ENCODE peak calls at places on chromosome 6, in seven cellular contexts. G, D, E, M, X, H and P are unnamed samples.

GRCh38 chr6:127481628-127482027 is 22.4 kb upstream of the KIAA0408 start:
- DNase-seq in G (no peak), D (no peak), E (peak; percentile 68), M (no peak), X (no peak), H (no peak), P (no peak)

GRCh38 chr6:75201076-75201475 is 4.8 kb downstream of the COL12A1 start:
- DNase-seq in G (no peak), D (no peak), E (no peak), M (no peak), X (no peak), H (no peak), P (no peak)

GRCh38 chr6:38715016-38715809 is at the start of gene DNAH8:
- DNase-seq in G (no peak), D (no peak), E (no peak), M (no peak), X (peak; percentile 19), H (no peak), P (no peak)

GRCh38 chr6:15577550-15578171 is 85.2 kb downstream of the DTNBP1 start:
- DNase-seq in G (no peak), D (no peak), E (peak; percentile 9), M (no peak), X (no peak), H (no peak), P (no peak)

GRCh38 chr6:14280006-14280510 is 162.5 kb downstream of the CD83 start:
- DNase-seq in G (no peak), D (no peak), E (no peak), M (no peak), X (no peak), H (no peak), P (no peak)

GRCh38 chr6:112557961-112558360 is 210.8 kb downstream of the RFPL4B start:
- DNase-seq in G (no peak), D (no peak), E (no peak), M (no peak), X (no peak), H (no peak), P (no peak)

GRCh38 chr6:74764486-74764885 is 441.4 kb downstream of the COL12A1 start:
- DNase-seq in G (no peak), D (no peak), E (peak; percentile 28), M (no peak), X (no peak), H (no peak), P (no peak)

GRCh38 chr6:148998704-148999103 is 251.9 kb downstream of the UST start:
- DNase-seq in G (no peak), D (no peak), E (no peak), M (no peak), X (peak; percentile 21), H (no peak), P (no peak)

GRCh38 chr6:31970604-31971271 is 1.2 kb downstream of the DXO start:
- DNase-seq in G (peak; percentile 35), D (no peak), E (no peak), M (peak; percentile 54), X (no peak), H (no peak), P (no peak)

GRCh38 chr6:38212579-38212978 is 393.1 kb downstream of the ZFAND3 start:
- DNase-seq in G (no peak), D (no peak), E (no peak), M (no peak), X (no peak), H (no peak), P (no peak)

GRCh38 chr6:14784596-14785360 is 461.1 kb upstream of the JARID2 start:
- DNase-seq in G (no peak), D (no peak), E (no peak), M (no peak), X (no peak), H (no peak), P (no peak)

GRCh38 chr6:41042656-41043055 is 389 bp downstream of the TSPO2 start:
- DNase-seq in G (no peak), D (no peak), E (no peak), M (no peak), X (no peak), H (no peak), P (peak; percentile 30)

GRCh38 chr6:149872233-149872632 is 8.1 kb upstream of the LRP11 start:
- DNase-seq in G (no peak), D (no peak), E (no peak), M (no peak), X (no peak), H (no peak), P (no peak)

GRCh38 chr6:24564081-24564480 is 69.3 kb downstream of the ALDH5A1 start:
- DNase-seq in G (no peak), D (no peak), E (no peak), M (no peak), X (no peak), H (no peak), P (no peak)

GRCh38 chr6:139028242-139028657 is 295 bp upstream of the ABRACL start:
- DNase-seq in G (no peak), D (no peak), E (no peak), M (peak; percentile 59), X (no peak), H (no peak), P (no peak)

GRCh38 chr6:139030211-139030530 is 1.6 kb downstream of the ABRACL start:
- DNase-seq in G (no peak), D (no peak), E (no peak), M (no peak), X (no peak), H (no peak), P (no peak)

GRCh38 chr6:139029470-139030210 is 1.1 kb downstream of the ABRACL start:
- DNase-seq in G (peak; percentile 69), D (peak; percentile 80), E (peak; percentile 59), M (peak; percentile 64), X (peak; percentile 73), H (peak; percentile 25), P (peak; percentile 87)

GRCh38 chr6:139027620-139028182 is 844 bp upstream of the ABRACL start:
- DNase-seq in G (peak; percentile 41), D (no peak), E (peak; percentile 63), M (no peak), X (peak; percentile 46), H (no peak), P (no peak)

DNA sequence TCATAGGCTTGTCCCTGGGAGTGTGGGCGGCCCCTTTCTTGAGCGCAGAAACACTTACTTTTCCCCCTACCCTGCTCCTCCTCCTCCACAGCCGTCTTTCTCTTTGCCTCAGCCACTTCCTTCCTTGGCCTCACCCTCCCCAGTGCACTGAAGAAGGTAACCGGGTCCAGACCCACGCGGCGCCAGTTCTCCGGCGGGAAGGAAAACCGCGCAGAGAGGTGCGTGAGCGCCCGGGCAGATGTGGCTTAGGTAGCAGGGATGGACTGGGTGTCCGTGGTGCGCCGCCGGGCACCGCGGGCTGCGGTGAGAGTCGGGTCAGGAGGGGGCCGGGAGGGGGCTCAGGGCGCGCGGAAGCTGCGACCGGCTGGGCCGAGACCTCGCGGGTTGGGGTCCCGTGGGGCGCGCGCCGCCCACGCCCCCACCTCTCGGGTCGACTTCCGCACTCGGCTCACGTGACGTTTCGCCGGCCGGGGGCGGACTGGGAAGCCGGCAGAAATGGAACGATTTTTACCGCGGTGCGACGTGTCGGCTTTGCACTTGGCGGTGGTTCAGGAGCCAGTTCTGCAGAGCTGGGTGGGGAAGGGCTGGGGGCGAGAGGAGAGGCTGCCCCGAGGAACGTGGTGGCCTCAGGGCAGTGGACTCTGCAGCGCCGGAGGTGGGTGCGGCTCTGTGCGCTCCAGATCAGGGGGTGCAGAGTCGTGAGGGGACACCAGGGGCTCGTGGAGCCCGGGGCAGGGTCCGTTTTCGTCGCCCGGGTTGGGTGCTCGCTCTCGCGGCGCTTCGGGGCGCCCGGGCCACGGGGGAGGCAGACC is at the start of gene ABRACL:
- DNase-seq in G (peak; percentile 72), D (peak; percentile 60), E (peak; percentile 63), M (peak; percentile 56), X (peak; percentile 86), H (no peak), P (peak; percentile 83)
- TF ChIP-seq POLR2A in G (no peak), D (no peak), E (peak; percentile 37), M (peak; percentile 71), X (no peak), H (no peak), P (peak; percentile 40)

DNA sequence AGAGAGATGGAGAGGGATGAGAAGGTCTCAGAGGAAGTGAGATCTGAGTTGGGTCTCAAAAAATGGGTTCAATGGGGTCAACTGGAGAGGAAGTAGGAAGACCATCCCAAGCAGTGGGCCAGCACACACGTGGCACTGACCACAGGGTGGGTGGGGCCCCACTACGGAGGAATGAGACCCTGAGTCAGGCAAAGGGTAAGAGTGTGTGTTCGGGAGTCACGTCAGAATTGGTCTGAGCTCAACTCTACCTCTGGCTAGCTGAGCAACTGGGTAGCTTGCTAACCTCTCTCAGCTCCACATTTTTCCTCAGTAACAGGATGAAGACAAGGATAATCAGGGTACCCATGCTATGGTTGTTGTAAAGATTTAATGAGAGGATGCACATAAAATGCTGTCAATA is 79.0 kb downstream of the TRERF1 start:
- DNase-seq in G (no peak), D (no peak), E (no peak), M (no peak), X (no peak), H (no peak), P (peak; percentile 21)
- H3K4me3 ChIP-seq in G (no peak overlapping the region), D (no peak overlapping the region), E (no peak overlapping the region), M (no peak overlapping the region), X (no peak overlapping the region), H (no peak overlapping the region), P (no peak overlapping the region)

GRCh38 chr6:131107166-131107565 is 28.1 kb upstream of the AKAP7 start:
- DNase-seq in G (no peak), D (no peak), E (peak; percentile 96), M (no peak), X (no peak), H (no peak), P (no peak)
- TF ChIP-seq POLR2A in G (no peak), D (no peak), E (no peak), M (no peak), X (no peak), H (no peak), P (no peak)

GRCh38 chr6:117345292-117345610 is 79.9 kb downstream of the VGLL2 start:
- DNase-seq in G (no peak), D (no peak), E (no peak), M (no peak), X (no peak), H (no peak), P (no peak)

GRCh38 chr6:117344444-117345291 is 79.3 kb downstream of the VGLL2 start:
- DNase-seq in G (no peak), D (no peak), E (no peak), M (no peak), X (peak; percentile 16), H (no peak), P (no peak)

GRCh38 chr6:117351521-117351920 is 74.2 kb downstream of the ROS1 start:
- DNase-seq in G (no peak), D (no peak), E (no peak), M (no peak), X (no peak), H (no peak), P (no peak)

DNA sequence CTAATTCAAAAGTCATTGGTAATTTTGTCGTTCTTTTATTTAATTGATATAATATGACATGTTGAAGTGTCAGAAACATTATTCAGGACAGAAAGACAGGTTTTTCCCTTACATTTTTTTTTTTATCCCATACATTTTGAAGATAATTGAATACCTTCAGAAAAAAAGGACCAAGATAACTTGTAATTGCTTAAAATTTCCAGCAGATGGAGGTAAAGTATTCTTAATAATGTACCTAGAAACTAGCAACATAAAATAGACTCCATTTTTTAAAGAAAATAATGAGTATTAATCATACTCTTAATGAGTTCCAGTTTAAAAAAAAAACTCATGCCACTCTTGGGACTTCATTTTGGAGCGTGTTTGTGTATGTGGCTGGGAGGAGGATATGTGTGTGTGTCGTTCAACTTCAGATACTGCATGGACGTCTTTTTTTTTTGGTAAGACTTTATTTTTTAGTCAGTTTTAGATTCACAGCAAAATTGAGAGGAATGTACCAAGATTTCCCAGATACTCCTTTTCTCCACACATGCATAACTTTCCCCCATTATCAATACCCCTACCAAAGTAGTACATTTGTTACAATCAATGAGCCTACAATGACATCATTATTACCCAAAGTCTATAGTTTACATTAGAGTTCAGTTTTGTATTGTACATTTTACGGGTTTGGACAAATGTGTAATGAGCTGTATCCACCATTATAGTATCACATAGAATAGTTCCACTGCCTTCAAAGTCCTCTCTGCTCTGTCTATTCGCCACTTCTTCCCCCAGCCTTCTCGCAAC is 79.4 kb downstream of the ROS1 start:
- DNase-seq in G (no peak), D (no peak), E (peak; percentile 28), M (no peak), X (no peak), H (no peak), P (no peak)
- H3K4me3 ChIP-seq in G (no peak overlapping the region), D (no peak overlapping the region), E (no peak overlapping the region), M (no peak overlapping the region), X (no peak overlapping the region), H (no peak overlapping the region), P (no peak overlapping the region)